ENCODE peak calls at places on chromosomes 11 and 22, in four cellular contexts. V, A, D and R are unnamed samples.

GRCh38 chr11:63015521-63016215 is at the start of gene SLC22A8:
- DNase-seq in V (no peak), A (peak; percentile 27), D (no peak), R (no peak)

GRCh38 chr11:68125164-68125563 is 4.0 kb upstream of the CHKA start:
- DNase-seq in A (no peak), D (no peak), V (no peak), R (no peak)

GRCh38 chr11:70268526-70268925 is 2.0 kb upstream of the PPFIA1 start:
- DNase-seq in V (no peak), A (no peak), D (no peak), R (no peak)

GRCh38 chr22:45844949-45845613 is 131.9 kb downstream of the WNT7B start:
- DNase-seq in D (no peak), A (no peak), V (no peak), R (no peak)

GRCh38 chr11:32421992-32422391 is 13.3 kb downstream of the WT1 start:
- DNase-seq in A (no peak), V (no peak), D (no peak), R (no peak)

GRCh38 chr11:69375316-69376154 is 81.6 kb downstream of the MYEOV start:
- DNase-seq in V (no peak), D (no peak), A (no peak), R (no peak)

GRCh38 chr22:17387356-17387755 is 18.1 kb downstream of the CECR2 start:
- DNase-seq in D (no peak), A (no peak), V (no peak), R (no peak)

GRCh38 chr11:46666516-46666915 is 33.9 kb downstream of the ARHGAP1 start:
- DNase-seq in V (no peak), D (no peak), A (no peak), R (no peak)

GRCh38 chr11:123628936-123629683 is 25.3 kb downstream of the SCN3B start:
- DNase-seq in V (no peak), A (no peak), D (no peak), R (no peak)

GRCh38 chr22:43945632-43946390 is 9.4 kb upstream of the SAMM50 start:
- DNase-seq in D (peak; percentile 76), V (peak; percentile 72), A (peak; percentile 78), R (peak; percentile 72)

GRCh38 chr11:120344302-120345004 is 8.2 kb downstream of the ARHGEF12 start:
- DNase-seq in A (no peak), V (no peak), D (peak; percentile 53), R (no peak)

GRCh38 chr11:126139541-126140091 is 71.8 kb downstream of the RPUSD4 start:
- DNase-seq in D (no peak), V (no peak), A (no peak), R (no peak)

GRCh38 chr22:38082986-38083710 is 836 bp downstream of the SLC16A8 start:
- DNase-seq in V (no peak), D (no peak), A (no peak), R (no peak)

GRCh38 chr11:64745523-64746328 is 1.8 kb upstream of the RASGRP2 start:
- DNase-seq in V (peak; percentile 67), A (peak; percentile 73), D (no peak), R (peak; percentile 78)

GRCh38 chr11:93756748-93757147 is 15.3 kb downstream of the C11orf54 start:
- DNase-seq in V (no peak), A (no peak), D (no peak), R (no peak)

GRCh38 chr11:113871331-113871730 is 4.0 kb downstream of the USP28 start:
- DNase-seq in D (no peak), A (no peak), V (no peak), R (no peak)

GRCh38 chr11:120674537-120674936 is 163.0 kb downstream of the GRIK4 start:
- DNase-seq in D (peak; percentile 15), V (no peak), A (no peak), R (no peak)

GRCh38 chr11:128961645-128962044 is 19.0 kb upstream of the TP53AIP1 start:
- DNase-seq in D (no peak), V (no peak), A (no peak), R (no peak)

GRCh38 chr11:118528511-118528910 is 1.2 kb downstream of the TTC36 start:
- DNase-seq in D (no peak), V (no peak), A (no peak), R (no peak)

GRCh38 chr11:3201112-3201581 is 17.5 kb downstream of the MRGPRG start:
- DNase-seq in D (no peak), A (peak; percentile 28), V (no peak), R (peak; percentile 21)

GRCh38 chr11:9462806-9463537 is 2.2 kb downstream of the ZNF143 start:
- DNase-seq in D (no peak), A (no peak), V (no peak), R (no peak)

GRCh38 chr11:68342459-68343158 is 30.2 kb downstream of the LRP5 start:
- DNase-seq in D (no peak), A (no peak), V (no peak), R (no peak)

GRCh38 chr11:96761451-96761850 is 371.6 kb downstream of the JRKL start:
- DNase-seq in A (no peak), V (no peak), D (no peak), R (no peak)

GRCh38 chr11:106875013-106875412 is 143.3 kb downstream of the GUCY1A2 start:
- DNase-seq in D (no peak), A (no peak), V (no peak), R (no peak)

GRCh38 chr11:35009941-35010337 is 93.5 kb downstream of the PDHX start:
- DNase-seq in D (no peak), A (no peak), V (peak; percentile 37), R (no peak)

GRCh38 chr11:2693271-2693833 is 6.4 kb downstream of the KCNQ1OT1 start:
- DNase-seq in A (no peak), V (no peak), D (no peak), R (no peak)

GRCh38 chr11:22387126-22387525 is 48.9 kb downstream of the SLC17A6 start:
- DNase-seq in V (no peak), A (no peak), D (no peak), R (no peak)

GRCh38 chr11:102166175-102166574 is 55.9 kb downstream of the YAP1 start:
- DNase-seq in D (no peak), V (no peak), A (no peak), R (no peak)

GRCh38 chr11:68956142-68956541 is 24.6 kb downstream of the MRGPRD start:
- DNase-seq in D (no peak), A (no peak), V (no peak), R (peak; percentile 46)

GRCh38 chr11:105449100-105449734 is 160.7 kb upstream of the GRIA4 start:
- DNase-seq in D (no peak), A (no peak), V (no peak), R (no peak)

GRCh38 chr11:94700631-94701030 is 67.5 kb upstream of the AMOTL1 start:
- DNase-seq in A (no peak), V (no peak), D (no peak), R (no peak)

GRCh38 chr22:17348464-17349103 is 20.7 kb upstream of the CECR2 start:
- DNase-seq in D (no peak), V (no peak), A (no peak), R (no peak)

GRCh38 chr11:93905384-93905783 is 55.0 kb upstream of the VSTM5 start:
- DNase-seq in A (no peak), V (no peak), D (no peak), R (no peak)

GRCh38 chr11:75734491-75735180 is 17.0 kb downstream of the MOGAT2 start:
- DNase-seq in D (no peak), A (no peak), V (no peak), R (peak; percentile 61)

GRCh38 chr11:87870081-87870480 is 305.2 kb downstream of the RAB38 start:
- DNase-seq in D (no peak), V (no peak), A (no peak), R (no peak)

GRCh38 chr11:14254533-14255530 is 104.2 kb downstream of the RRAS2 start:
- DNase-seq in A (no peak), V (no peak), D (no peak), R (no peak)

GRCh38 chr22:25120093-25120561 is 79.5 kb upstream of the CRYBB3 start:
- DNase-seq in V (no peak), A (no peak), D (no peak), R (peak; percentile 61)

GRCh38 chr11:46277313-46277622 is 194 bp upstream of the CREB3L1 start:
- DNase-seq in A (no peak), D (no peak), V (no peak), R (no peak)

GRCh38 chr22:31223786-31224191 is 11.7 kb downstream of the LIMK2 start:
- DNase-seq in D (no peak), A (no peak), V (no peak), R (no peak)